ENCODE peak calls at places on chromosomes 16 and 17, in eight cellular contexts. One of them, this sample, is unnamed.

GRCh38 chr16:87601322-87602004 is 845 bp upstream of the JPH3 start:
- DNase-seq in GM03348: no peak
- DNase-seq in activated effector memory CD4-positive, alpha-beta T cell treated with Interleukin-2 at 50 U/mL for 16 hours: no peak
- DNase-seq in COR-L47: peak
- DNase-seq in IMR-90: no peak
- DNase-seq in WTC11: no peak
- DNase-seq in stimulated activated CD4-positive, alpha-beta T cell treated with anti-CD3 and anti-CD28 coated beads, Interleukin-1b, Interleukin-23, amount 100 ng/mL, for 1 hour: no peak
- DNase-seq in stimulated activated CD8-positive, alpha-beta memory T cell treated with anti-CD3 and anti-CD28 coated beads, Interleukin-12 subunit alpha, Interleukin-12 subunit beta, amount 100 ng/mL, for 4 hours: no peak
- DNase-seq in this sample: no peak

GRCh38 chr17:28944862-28945741 is 6.2 kb downstream of the PHF12 start:
- DNase-seq in GM03348: peak
- DNase-seq in activated effector memory CD4-positive, alpha-beta T cell treated with Interleukin-2 at 50 U/mL for 16 hours: no peak
- DNase-seq in COR-L47: no peak
- DNase-seq in IMR-90: peak
- DNase-seq in WTC11: no peak
- DNase-seq in stimulated activated CD4-positive, alpha-beta T cell treated with anti-CD3 and anti-CD28 coated beads, Interleukin-1b, Interleukin-23, amount 100 ng/mL, for 1 hour: no peak
- DNase-seq in stimulated activated CD8-positive, alpha-beta memory T cell treated with anti-CD3 and anti-CD28 coated beads, Interleukin-12 subunit alpha, Interleukin-12 subunit beta, amount 100 ng/mL, for 4 hours: no peak
- DNase-seq in this sample: no peak

GRCh38 chr16:87780385-87780989 is 14.7 kb upstream of the KLHDC4 start:
- DNase-seq in GM03348: peak
- DNase-seq in activated effector memory CD4-positive, alpha-beta T cell treated with Interleukin-2 at 50 U/mL for 16 hours: peak
- DNase-seq in COR-L47: peak
- DNase-seq in IMR-90: peak
- DNase-seq in WTC11: no peak
- DNase-seq in stimulated activated CD4-positive, alpha-beta T cell treated with anti-CD3 and anti-CD28 coated beads, Interleukin-1b, Interleukin-23, amount 100 ng/mL, for 1 hour: no peak
- DNase-seq in stimulated activated CD8-positive, alpha-beta memory T cell treated with anti-CD3 and anti-CD28 coated beads, Interleukin-12 subunit alpha, Interleukin-12 subunit beta, amount 100 ng/mL, for 4 hours: no peak
- DNase-seq in this sample: no peak

GRCh38 chr17:4426499-4427208 is 7.1 kb upstream of the SPNS3 start:
- DNase-seq in GM03348: no peak
- DNase-seq in activated effector memory CD4-positive, alpha-beta T cell treated with Interleukin-2 at 50 U/mL for 16 hours: no peak
- DNase-seq in COR-L47: no peak
- DNase-seq in IMR-90: no peak
- DNase-seq in WTC11: no peak
- DNase-seq in stimulated activated CD4-positive, alpha-beta T cell treated with anti-CD3 and anti-CD28 coated beads, Interleukin-1b, Interleukin-23, amount 100 ng/mL, for 1 hour: no peak
- DNase-seq in stimulated activated CD8-positive, alpha-beta memory T cell treated with anti-CD3 and anti-CD28 coated beads, Interleukin-12 subunit alpha, Interleukin-12 subunit beta, amount 100 ng/mL, for 4 hours: no peak
- DNase-seq in this sample: no peak

GRCh38 chr16:4947722-4948503 is 10.2 kb upstream of the SEC14L5 start:
- DNase-seq in GM03348: no peak
- DNase-seq in activated effector memory CD4-positive, alpha-beta T cell treated with Interleukin-2 at 50 U/mL for 16 hours: no peak
- DNase-seq in COR-L47: peak
- DNase-seq in IMR-90: no peak
- DNase-seq in WTC11: peak
- DNase-seq in stimulated activated CD4-positive, alpha-beta T cell treated with anti-CD3 and anti-CD28 coated beads, Interleukin-1b, Interleukin-23, amount 100 ng/mL, for 1 hour: no peak
- DNase-seq in stimulated activated CD8-positive, alpha-beta memory T cell treated with anti-CD3 and anti-CD28 coated beads, Interleukin-12 subunit alpha, Interleukin-12 subunit beta, amount 100 ng/mL, for 4 hours: no peak
- DNase-seq in this sample: peak

GRCh38 chr16:23504453-23505179 is 5.7 kb downstream of the GGA2 start:
- DNase-seq in GM03348: peak
- DNase-seq in activated effector memory CD4-positive, alpha-beta T cell treated with Interleukin-2 at 50 U/mL for 16 hours: peak
- DNase-seq in COR-L47: peak
- DNase-seq in IMR-90: peak
- DNase-seq in WTC11: no peak
- DNase-seq in stimulated activated CD4-positive, alpha-beta T cell treated with anti-CD3 and anti-CD28 coated beads, Interleukin-1b, Interleukin-23, amount 100 ng/mL, for 1 hour: peak
- DNase-seq in stimulated activated CD8-positive, alpha-beta memory T cell treated with anti-CD3 and anti-CD28 coated beads, Interleukin-12 subunit alpha, Interleukin-12 subunit beta, amount 100 ng/mL, for 4 hours: peak
- DNase-seq in this sample: peak

GRCh38 chr17:147796-148740 is 10.7 kb downstream of the SCGB1C2 start:
- DNase-seq in GM03348: no peak
- DNase-seq in activated effector memory CD4-positive, alpha-beta T cell treated with Interleukin-2 at 50 U/mL for 16 hours: no peak
- DNase-seq in COR-L47: no peak
- DNase-seq in IMR-90: no peak
- DNase-seq in WTC11: no peak
- DNase-seq in stimulated activated CD4-positive, alpha-beta T cell treated with anti-CD3 and anti-CD28 coated beads, Interleukin-1b, Interleukin-23, amount 100 ng/mL, for 1 hour: no peak
- DNase-seq in stimulated activated CD8-positive, alpha-beta memory T cell treated with anti-CD3 and anti-CD28 coated beads, Interleukin-12 subunit alpha, Interleukin-12 subunit beta, amount 100 ng/mL, for 4 hours: no peak
- DNase-seq in this sample: no peak

GRCh38 chr17:27613425-27613824 is 17.6 kb upstream of the LGALS9 start:
- DNase-seq in GM03348: no peak
- DNase-seq in activated effector memory CD4-positive, alpha-beta T cell treated with Interleukin-2 at 50 U/mL for 16 hours: no peak
- DNase-seq in COR-L47: no peak
- DNase-seq in IMR-90: no peak
- DNase-seq in WTC11: no peak
- DNase-seq in stimulated activated CD4-positive, alpha-beta T cell treated with anti-CD3 and anti-CD28 coated beads, Interleukin-1b, Interleukin-23, amount 100 ng/mL, for 1 hour: no peak
- DNase-seq in stimulated activated CD8-positive, alpha-beta memory T cell treated with anti-CD3 and anti-CD28 coated beads, Interleukin-12 subunit alpha, Interleukin-12 subunit beta, amount 100 ng/mL, for 4 hours: no peak
- DNase-seq in this sample: no peak

GRCh38 chr16:83400234-83400633 is 407.5 kb upstream of the HSBP1 start:
- DNase-seq in GM03348: no peak
- DNase-seq in activated effector memory CD4-positive, alpha-beta T cell treated with Interleukin-2 at 50 U/mL for 16 hours: no peak
- DNase-seq in COR-L47: no peak
- DNase-seq in IMR-90: no peak
- DNase-seq in WTC11: peak
- DNase-seq in stimulated activated CD4-positive, alpha-beta T cell treated with anti-CD3 and anti-CD28 coated beads, Interleukin-1b, Interleukin-23, amount 100 ng/mL, for 1 hour: no peak
- DNase-seq in stimulated activated CD8-positive, alpha-beta memory T cell treated with anti-CD3 and anti-CD28 coated beads, Interleukin-12 subunit alpha, Interleukin-12 subunit beta, amount 100 ng/mL, for 4 hours: no peak
- DNase-seq in this sample: no peak

GRCh38 chr17:67044016-67044772 is at the start of gene CACNG1:
- DNase-seq in GM03348: no peak
- DNase-seq in activated effector memory CD4-positive, alpha-beta T cell treated with Interleukin-2 at 50 U/mL for 16 hours: no peak
- DNase-seq in COR-L47: no peak
- DNase-seq in IMR-90: no peak
- DNase-seq in WTC11: no peak
- DNase-seq in stimulated activated CD4-positive, alpha-beta T cell treated with anti-CD3 and anti-CD28 coated beads, Interleukin-1b, Interleukin-23, amount 100 ng/mL, for 1 hour: no peak
- DNase-seq in stimulated activated CD8-positive, alpha-beta memory T cell treated with anti-CD3 and anti-CD28 coated beads, Interleukin-12 subunit alpha, Interleukin-12 subunit beta, amount 100 ng/mL, for 4 hours: no peak
- DNase-seq in this sample: no peak

GRCh38 chr17:5630434-5630833 is 46.1 kb upstream of the NLRP1 start:
- DNase-seq in GM03348: peak
- DNase-seq in activated effector memory CD4-positive, alpha-beta T cell treated with Interleukin-2 at 50 U/mL for 16 hours: no peak
- DNase-seq in COR-L47: no peak
- DNase-seq in IMR-90: peak
- DNase-seq in WTC11: no peak
- DNase-seq in stimulated activated CD4-positive, alpha-beta T cell treated with anti-CD3 and anti-CD28 coated beads, Interleukin-1b, Interleukin-23, amount 100 ng/mL, for 1 hour: no peak
- DNase-seq in stimulated activated CD8-positive, alpha-beta memory T cell treated with anti-CD3 and anti-CD28 coated beads, Interleukin-12 subunit alpha, Interleukin-12 subunit beta, amount 100 ng/mL, for 4 hours: no peak
- DNase-seq in this sample: no peak

GRCh38 chr17:6366144-6366755 is 68.7 kb downstream of the AIPL1 start:
- DNase-seq in GM03348: no peak
- DNase-seq in activated effector memory CD4-positive, alpha-beta T cell treated with Interleukin-2 at 50 U/mL for 16 hours: no peak
- DNase-seq in COR-L47: no peak
- DNase-seq in IMR-90: peak
- DNase-seq in WTC11: peak
- DNase-seq in stimulated activated CD4-positive, alpha-beta T cell treated with anti-CD3 and anti-CD28 coated beads, Interleukin-1b, Interleukin-23, amount 100 ng/mL, for 1 hour: no peak
- DNase-seq in stimulated activated CD8-positive, alpha-beta memory T cell treated with anti-CD3 and anti-CD28 coated beads, Interleukin-12 subunit alpha, Interleukin-12 subunit beta, amount 100 ng/mL, for 4 hours: no peak
- DNase-seq in this sample: no peak